ENCODE peak calls at places on chromosomes 3 and 15, in four cellular contexts. One of them, this sample, is unnamed.

GRCh38 chr15:71807125-71807629 is 3.2 kb upstream of the NR2E3 start:
- DNase-seq in keratinocyte: no peak
- DNase-seq in IMR-90: no peak
- DNase-seq in body of pancreas: no peak
- DNase-seq in this sample: no peak

GRCh38 chr15:47987908-47988532 is 132.8 kb upstream of the SLC24A5 start:
- DNase-seq in keratinocyte: no peak
- DNase-seq in IMR-90: peak
- DNase-seq in body of pancreas: peak
- DNase-seq in this sample: no peak

GRCh38 chr15:64635486-64635815 is 139.9 kb downstream of the RBPMS2 start:
- DNase-seq in keratinocyte: no peak
- DNase-seq in IMR-90: peak
- DNase-seq in body of pancreas: no peak
- DNase-seq in this sample: no peak

GRCh38 chr3:127107002-127107401 is 85.9 kb upstream of the PRR23E start:
- DNase-seq in keratinocyte: no peak
- DNase-seq in IMR-90: no peak
- DNase-seq in body of pancreas: no peak
- DNase-seq in this sample: no peak

GRCh38 chr3:24135280-24135679 is 190.2 kb downstream of the NR1D2 start:
- DNase-seq in keratinocyte: no peak
- DNase-seq in IMR-90: no peak
- DNase-seq in body of pancreas: no peak
- DNase-seq in this sample: no peak

GRCh38 chr3:127485396-127486170 is 105.0 kb downstream of the TPRA1 start:
- DNase-seq in keratinocyte: no peak
- DNase-seq in IMR-90: no peak
- DNase-seq in body of pancreas: no peak
- DNase-seq in this sample: peak

GRCh38 chr3:68988740-68989139 is 24.7 kb downstream of the EOGT start:
- DNase-seq in keratinocyte: no peak
- DNase-seq in IMR-90: peak
- DNase-seq in body of pancreas: no peak
- DNase-seq in this sample: no peak

GRCh38 chr15:41648770-41649169 is 11.4 kb upstream of the MGA start:
- DNase-seq in keratinocyte: no peak
- DNase-seq in IMR-90: peak
- DNase-seq in body of pancreas: no peak
- DNase-seq in this sample: no peak

GRCh38 chr15:67142142-67143092 is 77.0 kb downstream of the SMAD3 start:
- DNase-seq in keratinocyte: no peak
- DNase-seq in IMR-90: peak
- DNase-seq in body of pancreas: no peak
- DNase-seq in this sample: no peak

GRCh38 chr3:170836491-170836890 is 33.5 kb downstream of the RPL22L1 start:
- DNase-seq in keratinocyte: no peak
- DNase-seq in IMR-90: no peak
- DNase-seq in body of pancreas: no peak
- DNase-seq in this sample: no peak

GRCh38 chr15:95682129-95682528 is 648.4 kb upstream of the NR2F2 start:
- DNase-seq in keratinocyte: no peak
- DNase-seq in IMR-90: no peak
- DNase-seq in body of pancreas: no peak
- DNase-seq in this sample: no peak

GRCh38 chr3:62667714-62668113 is 207.5 kb downstream of the CADPS start:
- DNase-seq in keratinocyte: no peak
- DNase-seq in IMR-90: no peak
- DNase-seq in body of pancreas: no peak
- DNase-seq in this sample: no peak
- TF ChIP-seq CTCF in keratinocyte: peak
- TF ChIP-seq CTCF in IMR-90: no peak
- TF ChIP-seq CTCF in body of pancreas: no peak
- TF ChIP-seq CTCF in this sample: peak

DNA sequence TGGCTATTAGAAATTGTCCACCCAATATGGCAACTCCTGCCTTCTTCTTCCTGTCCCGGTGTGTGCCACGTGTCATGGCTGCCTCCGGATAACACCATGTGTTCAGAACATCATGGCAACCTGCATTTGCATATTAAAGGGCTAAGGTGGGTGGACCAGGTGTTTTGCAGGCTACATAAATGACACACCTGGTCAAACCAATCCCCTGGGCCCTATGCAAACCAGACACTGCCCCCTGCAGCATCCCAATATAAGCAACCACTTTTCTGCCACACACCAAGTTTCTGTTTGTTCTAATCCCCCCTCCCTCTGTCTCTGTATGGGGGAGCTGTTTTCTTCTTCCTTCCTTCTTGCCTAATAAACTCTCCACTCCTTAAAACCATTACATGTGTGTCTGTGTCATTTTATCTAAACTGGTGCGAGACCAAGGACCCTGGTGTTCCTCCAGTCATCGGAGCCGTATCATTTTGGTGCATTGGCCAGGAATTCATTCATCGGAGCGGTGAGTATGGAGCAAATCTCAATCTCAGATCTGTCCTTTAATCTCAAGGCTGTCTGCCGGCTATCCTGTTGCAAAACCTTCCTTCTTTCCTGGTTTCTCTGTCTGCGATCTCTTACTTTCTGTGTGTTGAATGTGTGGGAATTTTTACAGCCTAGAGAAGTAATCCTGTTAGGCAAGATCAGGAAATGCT is 44.5 kb downstream of the NCEH1 start:
- DNase-seq in keratinocyte: no peak
- DNase-seq in IMR-90: no peak
- DNase-seq in body of pancreas: no peak
- DNase-seq in this sample: no peak
- TF ChIP-seq CTCF in keratinocyte: no peak
- TF ChIP-seq CTCF in IMR-90: peak
- TF ChIP-seq CTCF in body of pancreas: no peak
- TF ChIP-seq CTCF in this sample: no peak

GRCh38 chr3:107543666-107544065 is 20.9 kb downstream of the BBX start:
- DNase-seq in keratinocyte: no peak
- DNase-seq in IMR-90: no peak
- DNase-seq in body of pancreas: no peak
- DNase-seq in this sample: no peak
- TF ChIP-seq CTCF in keratinocyte: no peak
- TF ChIP-seq CTCF in IMR-90: peak
- TF ChIP-seq CTCF in body of pancreas: peak
- TF ChIP-seq CTCF in this sample: no peak

GRCh38 chr3:38138347-38139190 is at the start of gene MYD88:
- DNase-seq in keratinocyte: no peak
- DNase-seq in IMR-90: peak
- DNase-seq in body of pancreas: peak
- DNase-seq in this sample: peak
- TF ChIP-seq CTCF in keratinocyte: no peak
- TF ChIP-seq CTCF in IMR-90: peak
- TF ChIP-seq CTCF in body of pancreas: no peak
- TF ChIP-seq CTCF in this sample: peak

DNA sequence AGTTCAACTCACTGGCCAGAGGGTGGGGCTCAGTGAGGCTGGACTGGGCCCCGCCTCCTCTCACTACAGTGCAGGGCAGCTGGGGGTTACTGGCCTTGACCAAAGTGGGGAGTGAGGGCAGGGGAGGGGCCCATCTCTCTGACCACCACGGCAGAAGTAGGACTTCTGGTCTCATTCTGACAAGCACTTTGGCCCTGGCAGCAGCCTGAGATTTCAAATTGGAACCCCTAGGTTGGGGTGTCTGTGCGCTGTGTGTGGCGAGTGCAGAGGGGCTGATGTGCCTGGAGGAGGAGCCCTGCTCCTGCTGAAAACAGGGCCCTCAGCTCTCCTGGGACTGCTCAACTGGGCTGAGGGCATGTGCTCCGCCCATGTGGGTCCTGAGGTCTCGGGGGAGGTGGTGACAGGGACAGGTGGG is 60.3 kb upstream of the RPL32 start:
- DNase-seq in keratinocyte: no peak
- DNase-seq in IMR-90: no peak
- DNase-seq in body of pancreas: no peak
- DNase-seq in this sample: no peak
- TF ChIP-seq CTCF in keratinocyte: no peak
- TF ChIP-seq CTCF in IMR-90: no peak
- TF ChIP-seq CTCF in body of pancreas: no peak
- TF ChIP-seq CTCF in this sample: no peak

DNA sequence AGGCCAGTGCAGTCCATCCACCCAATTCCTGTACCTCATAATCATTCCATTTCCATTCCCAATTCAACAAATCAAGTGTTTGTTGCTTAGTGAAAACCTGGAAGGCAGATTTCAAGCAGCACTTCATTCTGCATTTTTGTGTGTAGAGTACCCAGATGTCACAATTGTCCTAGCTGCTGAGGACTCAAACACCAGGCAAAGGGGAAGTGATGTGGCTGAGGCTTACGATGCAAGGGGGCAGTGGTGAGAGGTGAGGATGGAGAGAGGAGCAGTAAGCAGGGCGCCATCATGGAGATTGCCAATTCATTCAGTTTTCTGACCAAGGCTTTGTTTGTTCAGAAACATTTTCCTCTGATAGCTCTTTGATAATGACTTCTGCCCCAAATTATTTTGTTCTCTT is 83.7 kb upstream of the GSK3B start:
- DNase-seq in keratinocyte: no peak
- DNase-seq in IMR-90: no peak
- DNase-seq in body of pancreas: no peak
- DNase-seq in this sample: no peak
- TF ChIP-seq CTCF in keratinocyte: no peak
- TF ChIP-seq CTCF in IMR-90: no peak
- TF ChIP-seq CTCF in body of pancreas: no peak
- TF ChIP-seq CTCF in this sample: no peak

DNA sequence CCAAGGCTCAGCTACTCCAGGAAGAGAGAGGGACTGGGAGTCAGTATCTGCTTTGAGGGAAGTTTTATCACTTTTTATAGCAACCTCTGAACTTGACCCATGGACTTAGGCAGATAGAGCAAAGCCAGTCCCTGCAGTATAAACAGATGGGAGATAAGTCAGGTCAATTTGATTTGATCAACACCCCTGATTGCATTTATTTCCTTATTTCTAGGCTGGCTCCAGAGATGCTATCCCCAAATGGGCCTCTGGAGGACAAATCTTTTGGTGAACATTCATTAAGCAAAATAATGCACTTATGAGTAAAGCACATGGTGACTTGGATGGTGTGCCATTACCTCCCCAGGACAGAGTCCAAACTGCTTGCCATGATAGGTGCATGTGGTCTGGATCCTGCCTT is 8.9 kb upstream of the IDH3A start:
- DNase-seq in keratinocyte: no peak
- DNase-seq in IMR-90: no peak
- DNase-seq in body of pancreas: no peak
- DNase-seq in this sample: no peak
- TF ChIP-seq CTCF in keratinocyte: no peak
- TF ChIP-seq CTCF in IMR-90: no peak
- TF ChIP-seq CTCF in body of pancreas: no peak
- TF ChIP-seq CTCF in this sample: no peak

GRCh38 chr3:107752202-107752990 is 229.6 kb downstream of the BBX start:
- DNase-seq in keratinocyte: no peak
- DNase-seq in IMR-90: peak
- DNase-seq in body of pancreas: no peak
- DNase-seq in this sample: no peak
- TF ChIP-seq CTCF in keratinocyte: peak
- TF ChIP-seq CTCF in IMR-90: peak
- TF ChIP-seq CTCF in body of pancreas: peak
- TF ChIP-seq CTCF in this sample: no peak

GRCh38 chr15:73777741-73778140 is 24.6 kb upstream of the INSYN1 start:
- DNase-seq in keratinocyte: peak
- DNase-seq in IMR-90: no peak
- DNase-seq in body of pancreas: no peak
- DNase-seq in this sample: no peak

GRCh38 chr15:73784299-73784698 is 31.1 kb upstream of the INSYN1 start:
- DNase-seq in keratinocyte: no peak
- DNase-seq in IMR-90: no peak
- DNase-seq in body of pancreas: no peak
- DNase-seq in this sample: no peak

GRCh38 chr15:73786518-73786917 is 33.4 kb upstream of the INSYN1 start:
- DNase-seq in keratinocyte: no peak
- DNase-seq in IMR-90: no peak
- DNase-seq in body of pancreas: no peak
- DNase-seq in this sample: no peak

GRCh38 chr15:73782339-73782979 is 29.3 kb upstream of the INSYN1 start:
- DNase-seq in keratinocyte: no peak
- DNase-seq in IMR-90: no peak
- DNase-seq in body of pancreas: no peak
- DNase-seq in this sample: no peak

GRCh38 chr15:73781038-73781925 is 28.1 kb upstream of the INSYN1 start:
- DNase-seq in keratinocyte: no peak
- DNase-seq in IMR-90: peak
- DNase-seq in body of pancreas: no peak
- DNase-seq in this sample: no peak
- TF ChIP-seq CTCF in keratinocyte: peak
- TF ChIP-seq CTCF in IMR-90: peak
- TF ChIP-seq CTCF in body of pancreas: no peak
- TF ChIP-seq CTCF in this sample: no peak

GRCh38 chr3:66494964-66495581 is 5.7 kb downstream of the LRIG1 start:
- DNase-seq in keratinocyte: no peak
- DNase-seq in IMR-90: no peak
- DNase-seq in body of pancreas: no peak
- DNase-seq in this sample: no peak

GRCh38 chr3:66490984-66491383 is 9.8 kb downstream of the LRIG1 start:
- DNase-seq in keratinocyte: no peak
- DNase-seq in IMR-90: peak
- DNase-seq in body of pancreas: no peak
- DNase-seq in this sample: no peak

GRCh38 chr3:66492672-66493071 is 8.2 kb downstream of the LRIG1 start:
- DNase-seq in keratinocyte: no peak
- DNase-seq in IMR-90: no peak
- DNase-seq in body of pancreas: peak
- DNase-seq in this sample: no peak

GRCh38 chr3:66495633-66496032 is 5.2 kb downstream of the LRIG1 start:
- DNase-seq in keratinocyte: no peak
- DNase-seq in IMR-90: no peak
- DNase-seq in body of pancreas: no peak
- DNase-seq in this sample: no peak

DNA sequence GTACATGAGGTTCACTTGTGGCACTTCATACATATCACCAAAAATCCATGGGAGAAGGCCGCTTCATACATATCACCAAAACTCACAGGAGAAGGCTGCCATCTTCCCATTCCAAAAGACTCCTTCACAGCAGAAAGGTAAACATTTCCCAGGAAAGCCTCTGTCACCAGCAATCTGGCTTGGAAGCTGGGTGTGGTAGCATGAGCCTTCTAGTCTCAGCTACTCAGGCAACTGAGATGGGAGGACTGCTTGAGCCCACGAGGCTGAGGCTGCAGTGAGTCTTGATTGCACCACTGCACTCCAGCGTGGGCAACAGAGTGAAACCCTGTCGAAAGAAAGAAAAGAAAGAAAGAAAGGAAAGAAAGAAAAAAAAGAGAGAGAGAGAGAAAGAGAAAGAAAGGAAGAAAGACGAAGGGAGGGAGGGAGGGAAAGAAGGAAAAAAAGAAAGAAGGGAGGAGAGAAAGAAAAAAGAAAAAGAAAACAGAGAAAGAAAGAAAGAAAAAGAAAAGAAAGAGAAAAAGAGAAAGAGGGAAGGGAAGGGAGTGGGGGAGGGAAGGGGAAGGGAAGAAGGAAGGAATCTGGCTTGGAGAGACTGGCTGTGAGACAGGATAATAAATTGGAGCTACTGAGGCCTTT is 7.2 kb downstream of the LRIG1 start:
- DNase-seq in keratinocyte: no peak
- DNase-seq in IMR-90: no peak
- DNase-seq in body of pancreas: no peak
- DNase-seq in this sample: no peak
- TF ChIP-seq CTCF in keratinocyte: no peak
- TF ChIP-seq CTCF in IMR-90: no peak
- TF ChIP-seq CTCF in body of pancreas: no peak
- TF ChIP-seq CTCF in this sample: no peak

This sample was measured in mesothelial cell of epicardium.